ENCODE peak calls at places on chromosomes 12 and 14, in four cellular contexts. I is gastrocnemius medialis; J is CD4-positive, CD25-positive, alpha-beta regulatory T cell; F is Panc1. X is an unnamed sample.

GRCh38 chr12:79761341-79761740 is 70.6 kb upstream of the PAWR start:
- ATAC-seq in J (no peak), F (no peak), I (no peak), X (no peak)

GRCh38 chr14:60904381-60904780 is 76.5 kb downstream of the TRMT5 start:
- ATAC-seq in F (no peak), I (no peak), J (no peak), X (no peak)

GRCh38 chr12:94488449-94488848 is 28.8 kb upstream of the CEP83 start:
- ATAC-seq in F (no peak), I (no peak), J (no peak), X (no peak)

GRCh38 chr14:50883827-50884197 is 12.0 kb downstream of the ABHD12B start:
- ATAC-seq in J (no peak), I (no peak), F (no peak), X (no peak)

GRCh38 chr12:29220632-29221336 is 71.7 kb downstream of the FAR2 start:
- ATAC-seq in J (no peak), F (no peak), I (no peak), X (no peak)

GRCh38 chr14:103220982-103221641 is 97.9 kb downstream of the TNFAIP2 start:
- ATAC-seq in J (no peak), I (no peak), F (no peak), X (no peak)

GRCh38 chr12:119061208-119061796 is 80.0 kb downstream of the SRRM4 start:
- ATAC-seq in I (no peak), J (no peak), F (no peak), X (no peak)

GRCh38 chr14:61280092-61280525 is 1.0 kb downstream of the TMEM30B start:
- ATAC-seq in J (peak; percentile 10), I (peak; percentile 5), F (peak; percentile 56), X (peak; percentile 18)

GRCh38 chr14:59356298-59356697 is 108.9 kb downstream of the GPR135 start:
- ATAC-seq in J (no peak), F (no peak), I (no peak), X (no peak)

GRCh38 chr14:100150932-100151587 is 8.4 kb downstream of the DEGS2 start:
- ATAC-seq in I (no peak), J (no peak), F (no peak), X (no peak)

GRCh38 chr14:64848239-64848638 is 31.5 kb downstream of the SPTB start:
- ATAC-seq in J (no peak), I (no peak), F (no peak), X (no peak)

GRCh38 chr12:6276247-6276887 is 34.1 kb upstream of the PLEKHG6 start:
- ATAC-seq in I (no peak), F (no peak), J (no peak), X (no peak)

GRCh38 chr12:32688786-32689185 is 9.7 kb downstream of the DNM1L start:
- ATAC-seq in J (no peak), I (no peak), F (no peak), X (no peak)

GRCh38 chr12:6393109-6393508 is 9.1 kb downstream of the LTBR start:
- ATAC-seq in J (no peak), F (no peak), I (no peak), X (no peak)

GRCh38 chr14:36874396-36875138 is 212.9 kb downstream of the PAX9 start:
- ATAC-seq in I (no peak), J (no peak), F (no peak), X (no peak)

GRCh38 chr14:76829016-76829365 is 2.8 kb downstream of the LRRC74A start:
- ATAC-seq in I (no peak), J (no peak), F (no peak), X (peak; percentile 42)

GRCh38 chr14:68423686-68424085 is 369.2 kb downstream of the ZFP36L1 start:
- ATAC-seq in F (no peak), I (no peak), J (no peak), X (no peak)

GRCh38 chr12:48472259-48472658 is at the start of gene ANP32D:
- ATAC-seq in I (no peak), F (no peak), J (no peak), X (no peak)

GRCh38 chr12:30988887-30989286 is 62.3 kb downstream of the TSPAN11 start:
- ATAC-seq in F (no peak), I (no peak), J (no peak), X (no peak)

GRCh38 chr12:89892426-89892825 is 183.8 kb upstream of the ATP2B1 start:
- ATAC-seq in J (no peak), I (no peak), F (no peak), X (no peak)

GRCh38 chr12:104939089-104939488 is 19.0 kb downstream of the SLC41A2 start:
- ATAC-seq in I (no peak), J (no peak), F (no peak), X (no peak)

GRCh38 chr14:22803575-22803974 is 11.7 kb downstream of the SLC7A7 start:
- ATAC-seq in J (no peak), I (no peak), F (no peak), X (no peak)

GRCh38 chr14:94408546-94409095 is 20.2 kb upstream of the SERPINA1 start:
- ATAC-seq in J (no peak), I (no peak), F (no peak), X (no peak)

GRCh38 chr12:45893240-45893639 is 97.1 kb downstream of the SCAF11 start:
- ATAC-seq in F (no peak), I (no peak), J (no peak), X (no peak)

GRCh38 chr12:48980389-48980952 is 2.3 kb downstream of the WNT1 start:
- ATAC-seq in J (no peak), I (peak; percentile 35), F (peak; percentile 7), X (no peak)

GRCh38 chr14:89308232-89308959 is 108.6 kb downstream of the FOXN3 start:
- ATAC-seq in I (no peak), J (no peak), F (no peak), X (no peak)

GRCh38 chr14:24172261-24172860 is 481 bp downstream of the REC8 start:
- ATAC-seq in F (no peak), J (no peak), I (peak; percentile 17), X (no peak)

GRCh38 chr12:123034022-123034541 is 53.6 kb downstream of the ARL6IP4 start:
- ATAC-seq in J (no peak), I (no peak), F (no peak), X (no peak)

GRCh38 chr12:121209221-121209620 is 708 bp upstream of the P2RX4 start:
- ATAC-seq in F (no peak), I (no peak), J (no peak), X (no peak)

GRCh38 chr14:91899213-91899612 is 31.9 kb upstream of the TC2N start:
- ATAC-seq in F (no peak), I (no peak), J (no peak), X (no peak)

GRCh38 chr14:91899777-91900176 is 32.4 kb upstream of the TC2N start:
- ATAC-seq in F (no peak), I (no peak), J (no peak), X (no peak)

GRCh38 chr14:91897121-91897701 is 29.9 kb upstream of the TC2N start:
- ATAC-seq in F (no peak), I (no peak), J (no peak), X (peak; percentile 66)

GRCh38 chr14:91896419-91896818 is 29.1 kb upstream of the TC2N start:
- ATAC-seq in I (no peak), J (no peak), F (no peak), X (no peak)

GRCh38 chr14:91898256-91898843 is 31.0 kb upstream of the TC2N start:
- ATAC-seq in J (no peak), F (no peak), I (no peak), X (no peak)
- H3K4me1 ChIP-seq in J (no peaks in the 10 kb centered on the region), F (no peaks in the 10 kb centered on the region), I (peaks cover 4% of the 10 kb centered on the region), X (peaks cover 6% of the 10 kb centered on the region)

GRCh38 chr12:107998863-107999262 is 130.2 kb upstream of the WSCD2 start:
- ATAC-seq in J (no peak), F (no peak), I (no peak), X (no peak)
- H3K27me3 ChIP-seq in J (peaks cover 8% of the 10 kb centered on the region), F (no peaks in the 10 kb centered on the region), I (no peaks in the 10 kb centered on the region), X (peaks cover 22% of the 10 kb centered on the region)

GRCh38 chr12:19003987-19004619 is 125.4 kb upstream of the PLEKHA5 start:
- ATAC-seq in I (no peak), F (no peak), J (no peak), X (no peak)
- H3K4me1 ChIP-seq in I (no peaks in the 10 kb centered on the region), F (no peaks in the 10 kb centered on the region), J (no peaks in the 10 kb centered on the region), X (no peaks in the 10 kb centered on the region)

GRCh38 chr12:125187148-125187733 is 122.0 kb downstream of the AACS start:
- ATAC-seq in I (no peak), F (no peak), J (no peak), X (no peak)
- H3K27me3 ChIP-seq in I (peaks cover 28% of the 10 kb centered on the region), F (peaks cover 27% of the 10 kb centered on the region), J (peaks cover 23% of the 10 kb centered on the region), X (peaks cover 89% of the 10 kb centered on the region)

GRCh38 chr14:91872011-91872476 is 4.7 kb upstream of the TC2N start:
- ATAC-seq in I (peak; percentile 26), J (no peak), F (no peak), X (peak; percentile 49)

GRCh38 chr14:91872517-91873470 is 5.5 kb upstream of the TC2N start:
- ATAC-seq in F (no peak), I (peak; percentile 83), J (no peak), X (peak; percentile 82)

GRCh38 chr14:91870001-91870400 is 2.7 kb upstream of the TC2N start:
- ATAC-seq in I (no peak), F (peak; percentile 58), J (peak; percentile 81), X (no peak)

GRCh38 chr14:91869556-91869955 is 2.2 kb upstream of the TC2N start:
- ATAC-seq in I (no peak), J (no peak), F (no peak), X (no peak)

DNA sequence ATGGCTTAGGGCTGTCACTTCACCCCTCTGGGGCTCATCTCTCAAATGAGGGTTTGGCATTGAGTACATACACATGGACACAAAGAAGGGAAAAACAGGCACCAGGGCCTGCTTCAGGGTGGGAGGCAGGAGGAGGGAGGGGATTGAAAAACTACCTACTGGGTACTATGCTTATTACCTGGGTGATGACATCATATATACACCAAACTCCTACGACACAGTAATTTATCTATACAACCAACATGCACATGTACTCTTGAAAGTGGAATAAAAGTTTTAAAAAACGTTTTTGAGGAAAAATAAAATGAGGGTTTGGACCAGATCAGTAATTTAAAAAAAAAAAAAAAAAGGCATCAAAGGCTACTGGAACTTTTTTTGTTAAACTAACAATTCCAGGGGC is 3.6 kb upstream of the TC2N start:
- ATAC-seq in F (no peak), J (no peak), I (no peak), X (no peak)
- H3K4me1 ChIP-seq in F (no peaks in the 10 kb centered on the region), J (peaks cover 98% of the 10 kb centered on the region), I (peaks cover 11% of the 10 kb centered on the region), X (no peaks in the 10 kb centered on the region)

GRCh38 chr14:53957739-53958138 is 1.1 kb upstream of the BMP4 start:
- ATAC-seq in F (no peak), I (no peak), J (no peak), X (no peak)
- H3K27me3 ChIP-seq in F (peaks cover 22% of the 10 kb centered on the region), I (peaks cover 37% of the 10 kb centered on the region), J (peaks cover 10% of the 10 kb centered on the region), X (peaks cover 83% of the 10 kb centered on the region)

GRCh38 chr12:106975098-106975497 is 11.8 kb downstream of the MTERF2 start:
- ATAC-seq in J (no peak), F (no peak), I (no peak), X (no peak)
- H3K4me1 ChIP-seq in J (no peaks in the 10 kb centered on the region), F (peaks cover 10% of the 10 kb centered on the region), I (peaks cover 42% of the 10 kb centered on the region), X (peaks cover 83% of the 10 kb centered on the region)

X was measured in gastroesophageal sphincter.